ENCODE peak calls at places on chromosome 5, in ten cellular contexts. T is tibial nerve; Y is AG09309; Z is OCI-LY7; X is upper lobe of left lung; D is fibroblast of lung; V is cardiac muscle cell; J is CD8-positive, alpha-beta T cell; W is HFF-Myc; R is WERI-Rb-1. U is an unnamed sample.

GRCh38 chr5:134177197-134178171 is 734 bp upstream of the SKP1 start:
- DNase-seq in T (peak; percentile 55), Y (peak; percentile 25), Z (peak; percentile 85), X (peak; percentile 50), D (peak; percentile 66), V (peak; percentile 82), J (no peak), W (peak; percentile 45), R (no peak), U (peak; percentile 85)

GRCh38 chr5:11239261-11239660 is 478.2 kb upstream of the DAP start:
- DNase-seq in T (no peak), Y (no peak), Z (no peak), X (no peak), D (no peak), V (no peak), J (no peak), W (no peak), R (no peak), U (no peak)

GRCh38 chr5:81023261-81024015 is 63.3 kb downstream of the RASGRF2 start:
- DNase-seq in T (no peak), Y (no peak), Z (no peak), X (no peak), D (no peak), V (no peak), J (no peak), W (no peak), R (no peak), U (no peak)

GRCh38 chr5:157143127-157143959 is 678 bp upstream of the MED7 start:
- DNase-seq in T (peak; percentile 38), Y (no peak), Z (no peak), X (peak; percentile 39), D (peak; percentile 21), V (peak; percentile 44), J (peak; percentile 74), W (peak; percentile 22), R (peak; percentile 41), U (peak; percentile 35)

GRCh38 chr5:139301766-139302499 is 8.4 kb downstream of the MATR3 start:
- DNase-seq in T (no peak), Y (no peak), Z (no peak), X (no peak), D (peak; percentile 16), V (no peak), J (no peak), W (no peak), R (no peak), U (no peak)

GRCh38 chr5:67416133-67416937 is 219.7 kb upstream of the CD180 start:
- DNase-seq in T (no peak), Y (no peak), Z (no peak), X (no peak), D (no peak), V (no peak), J (no peak), W (no peak), R (no peak), U (no peak)

GRCh38 chr5:123450641-123451421 is 27.6 kb upstream of the CEP120 start:
- DNase-seq in T (no peak), Y (no peak), Z (no peak), X (no peak), D (no peak), V (peak; percentile 68), J (no peak), W (no peak), R (no peak), U (peak; percentile 18)

GRCh38 chr5:125227333-125228075 is 481.1 kb upstream of the ZNF608 start:
- DNase-seq in T (no peak), Y (no peak), Z (peak; percentile 44), X (no peak), D (peak; percentile 45), V (peak; percentile 48), J (no peak), W (no peak), R (peak; percentile 49), U (peak; percentile 15)

GRCh38 chr5:135521964-135522363 is 13.8 kb downstream of the NEUROG1 start:
- DNase-seq in T (no peak), Y (no peak), Z (no peak), X (no peak), D (no peak), V (no peak), J (no peak), W (no peak), R (no peak), U (no peak)

GRCh38 chr5:60677831-60678664 is 21.9 kb downstream of the DEPDC1B start:
- DNase-seq in T (no peak), Y (no peak), Z (peak; percentile 33), X (no peak), D (peak; percentile 36), V (peak; percentile 74), J (no peak), W (peak; percentile 44), R (no peak), U (peak; percentile 80)

GRCh38 chr5:1522601-1523479 is 920 bp downstream of the LPCAT1 start:
- DNase-seq in T (peak; percentile 10), Y (no peak), Z (peak; percentile 35), X (peak; percentile 20), D (peak; percentile 13), V (no peak), J (peak; percentile 52), W (no peak), R (peak; percentile 25), U (no peak)

GRCh38 chr5:133925269-133925668 is 43.2 kb downstream of the C5orf15 start:
- DNase-seq in T (no peak), Y (no peak), Z (no peak), X (no peak), D (no peak), V (no peak), J (no peak), W (no peak), R (no peak), U (no peak)

GRCh38 chr5:40436535-40437237 is 243.0 kb upstream of the PTGER4 start:
- DNase-seq in T (no peak), Y (no peak), Z (no peak), X (no peak), D (no peak), V (no peak), J (peak; percentile 62), W (no peak), R (no peak), U (no peak)

GRCh38 chr5:612498-613424 is 621 bp downstream of the CEP72 start:
- DNase-seq in T (no peak), Y (no peak), Z (peak; percentile 35), X (peak; percentile 37), D (peak; percentile 13), V (peak; percentile 6), J (peak; percentile 27), W (no peak), R (peak; percentile 52), U (peak; percentile 4)

GRCh38 chr5:57450991-57451876 is 31.4 kb downstream of the ACTBL2 start:
- DNase-seq in T (no peak), Y (peak; percentile 16), Z (peak; percentile 40), X (no peak), D (peak; percentile 96), V (peak; percentile 97), J (no peak), W (no peak), R (no peak), U (peak; percentile 100)

GRCh38 chr5:128613757-128614156 is 75.7 kb upstream of the FBN2 start:
- DNase-seq in T (no peak), Y (no peak), Z (no peak), X (no peak), D (peak; percentile 34), V (no peak), J (no peak), W (no peak), R (no peak), U (no peak)

GRCh38 chr5:119270955-119271757 is 84.7 kb upstream of the TNFAIP8 start:
- DNase-seq in T (no peak), Y (no peak), Z (no peak), X (no peak), D (no peak), V (no peak), J (no peak), W (no peak), R (no peak), U (no peak)

GRCh38 chr5:122351416-122352157 is 39.5 kb downstream of the SNCAIP start:
- DNase-seq in T (no peak), Y (no peak), Z (no peak), X (no peak), D (no peak), V (no peak), J (no peak), W (peak; percentile 43), R (no peak), U (no peak)

DNA sequence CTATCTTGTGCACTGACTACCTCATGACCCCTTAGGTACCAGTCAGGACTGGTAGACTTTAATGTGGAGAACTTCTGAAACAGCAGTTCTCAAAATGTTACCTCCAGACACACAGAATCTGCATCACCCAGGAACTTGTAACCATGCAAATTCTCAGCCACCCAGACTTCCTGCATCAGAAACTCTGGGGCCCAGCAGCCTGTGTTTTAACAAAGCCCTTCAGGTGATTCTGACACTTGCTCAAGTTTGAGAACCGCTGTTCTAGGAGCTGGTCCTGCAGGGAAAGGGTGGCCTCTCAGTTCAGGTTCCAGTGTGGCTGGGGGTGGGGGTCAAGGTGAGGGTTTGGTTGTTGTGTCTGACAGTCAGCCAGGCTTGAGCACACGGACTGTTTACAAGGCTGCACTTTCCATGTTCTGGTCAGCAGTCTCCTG is 28.4 kb downstream of the ZFP62 start:
- DNase-seq in T (no peak), Y (no peak), Z (peak; percentile 80), X (no peak), D (no peak), V (no peak), J (no peak), W (no peak), R (no peak), U (no peak)
- H3K4me3 ChIP-seq in T (no peak overlapping the region), Y (no peak overlapping the region), Z (peak overlapping the region; percentile 74), X (peak overlapping the region; percentile 90), D (peak overlapping the region; percentile 88), V (no peak overlapping the region), J (peak overlapping the region; percentile 67), W (no peak overlapping the region), R (no peak overlapping the region), U (peak overlapping the region; percentile 22)

DNA sequence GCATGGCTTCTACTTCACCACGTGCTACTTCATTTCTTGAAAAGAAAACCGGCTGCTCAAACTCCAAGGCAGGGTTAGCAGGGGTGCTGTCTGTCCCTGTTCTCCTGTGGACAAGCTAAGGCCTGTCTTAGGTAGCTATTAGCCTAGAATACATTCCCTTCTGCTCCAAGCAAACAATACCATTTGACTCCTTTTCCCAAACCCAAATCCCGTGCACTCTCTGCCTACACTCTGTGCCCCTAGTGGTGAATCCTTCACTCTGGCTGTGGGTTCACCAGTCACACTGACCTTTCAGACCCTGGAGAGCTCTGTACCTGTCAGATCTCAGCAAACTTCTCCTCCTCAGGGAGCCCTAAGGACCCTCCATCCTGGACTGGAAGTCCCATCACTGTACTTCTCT is 211.6 kb downstream of the SLIT3 start:
- DNase-seq in T (no peak), Y (no peak), Z (no peak), X (no peak), D (no peak), V (no peak), J (no peak), W (no peak), R (no peak), U (no peak)
- TF ChIP-seq CTCF in T (no peak), Y (peak; percentile 8), Z (peak; percentile 38), X (no peak), D (no peak), V (no peak), J (no peak), W (no peak), R (no peak), U (no peak)

GRCh38 chr5:140557965-140558364 is 692 bp upstream of the SRA1 start:
- DNase-seq in T (no peak), Y (no peak), Z (no peak), X (no peak), D (no peak), V (no peak), J (no peak), W (no peak), R (no peak), U (no peak)
- H3K4me3 ChIP-seq in T (no peak overlapping the region), Y (no peak overlapping the region), Z (peak overlapping the region; percentile 82), X (no peak overlapping the region), D (no peak overlapping the region), V (peak overlapping the region; percentile 90), J (no peak overlapping the region), W (peak overlapping the region; percentile 69), R (peak overlapping the region; percentile 83), U (no peak overlapping the region)

GRCh38 chr5:107889387-107889786 is 218.7 kb upstream of the EFNA5 start:
- DNase-seq in T (no peak), Y (no peak), Z (no peak), X (no peak), D (peak; percentile 27), V (no peak), J (no peak), W (no peak), R (no peak), U (no peak)
- TF ChIP-seq CTCF in T (no peak), Y (no peak), Z (no peak), X (no peak), D (no peak), V (no peak), J (no peak), W (no peak), R (no peak), U (no peak)

U was measured in fibroblast of the aortic adventitia.